ENCODE peak calls at places on chromosomes 6 and 20, in six cellular contexts. V is foreskin fibroblast; Z is GM12891; A is NCI-H1436; S is CD8-positive, alpha-beta T cell; H is nucleus accumbens. T is an unnamed sample.

GRCh38 chr6:24936641-24937317 is 1.0 kb upstream of the RIPOR2 start:
- DNase-seq in V (no peak), S (peak; percentile 74), H (no peak), A (no peak), Z (no peak), T (no peak)

GRCh38 chr6:40930555-40930954 is 108.5 kb downstream of the UNC5CL start:
- DNase-seq in H (no peak), V (peak; percentile 24), A (no peak), Z (no peak), S (no peak), T (no peak)

GRCh38 chr6:83615025-83615999 is 93.6 kb downstream of the SNAP91 start:
- DNase-seq in V (peak; percentile 52), A (peak; percentile 43), S (no peak), H (no peak), Z (peak; percentile 7), T (peak; percentile 5)

GRCh38 chr20:44187763-44188709 is 1.0 kb upstream of the JPH2 start:
- DNase-seq in S (no peak), A (no peak), Z (no peak), V (peak; percentile 48), H (no peak), T (no peak)

GRCh38 chr6:166687538-166688259 is 60.6 kb upstream of the RPS6KA2 start:
- DNase-seq in S (no peak), Z (no peak), A (no peak), H (no peak), V (no peak), T (no peak)

GRCh38 chr6:7108196-7108963 is 619 bp downstream of the RREB1 start:
- DNase-seq in A (no peak), S (peak; percentile 44), V (peak; percentile 81), H (peak; percentile 17), Z (no peak), T (no peak)

GRCh38 chr6:155171109-155171746 is 92.6 kb upstream of the CLDN20 start:
- DNase-seq in V (peak; percentile 90), Z (peak; percentile 34), A (no peak), S (peak; percentile 84), H (no peak), T (peak; percentile 29)

GRCh38 chr20:59412896-59413295 is 112.5 kb downstream of the EDN3 start:
- DNase-seq in V (no peak), H (no peak), Z (no peak), A (no peak), S (no peak), T (no peak)

GRCh38 chr6:25883991-25884390 is 9.9 kb upstream of the SLC17A3 start:
- DNase-seq in Z (no peak), A (no peak), V (peak; percentile 95), H (no peak), S (no peak), T (no peak)

GRCh38 chr20:17595846-17596245 is 26.0 kb downstream of the DSTN start:
- DNase-seq in Z (no peak), H (no peak), V (no peak), S (no peak), A (no peak), T (no peak)

GRCh38 chr6:169406034-169406433 is 152.4 kb upstream of the THBS2 start:
- DNase-seq in H (no peak), Z (no peak), V (peak; percentile 50), S (no peak), A (no peak), T (no peak)

GRCh38 chr6:161261325-161261724 is 12.5 kb downstream of the AGPAT4 start:
- DNase-seq in Z (no peak), A (no peak), H (no peak), S (no peak), V (peak; percentile 22), T (no peak)

GRCh38 chr6:5998741-5999687 is 7.7 kb downstream of the NRN1 start:
- DNase-seq in Z (no peak), A (no peak), V (peak; percentile 28), H (no peak), S (no peak), T (no peak)

GRCh38 chr6:137728386-137729349 is 138.4 kb upstream of the TNFAIP3 start:
- DNase-seq in H (peak; percentile 31), A (no peak), V (peak; percentile 96), Z (no peak), S (no peak), T (no peak)

GRCh38 chr20:38870733-38871559 is 55.3 kb upstream of the FAM83D start:
- DNase-seq in V (no peak), A (no peak), S (peak; percentile 62), H (no peak), Z (no peak), T (no peak)

GRCh38 chr6:56938634-56939294 is 16.1 kb upstream of the BEND6 start:
- DNase-seq in Z (no peak), V (peak; percentile 99), A (no peak), S (no peak), H (no peak), T (no peak)

GRCh38 chr6:108622601-108623335 is 62.1 kb downstream of the FOXO3 start:
- DNase-seq in S (no peak), A (no peak), V (peak; percentile 94), Z (no peak), H (peak; percentile 21), T (no peak)

GRCh38 chr6:27280540-27281000 is 31.5 kb downstream of the POM121L2 start:
- DNase-seq in S (no peak), Z (no peak), A (no peak), V (peak; percentile 44), H (no peak), T (no peak)

GRCh38 chr20:17866234-17867001 is 102.2 kb downstream of the SNX5 start:
- DNase-seq in A (no peak), H (no peak), Z (no peak), S (no peak), V (no peak), T (no peak)

GRCh38 chr6:113732384-113732966 is 124.7 kb upstream of the MARCKS start:
- DNase-seq in H (peak; percentile 32), A (peak; percentile 57), Z (no peak), S (no peak), V (peak; percentile 50), T (no peak)

GRCh38 chr6:142942805-142943227 is 2.2 kb downstream of the HIVEP2 start:
- DNase-seq in A (no peak), V (peak; percentile 57), H (no peak), Z (no peak), S (no peak), T (no peak)

GRCh38 chr6:54445207-54445606 is 137.0 kb downstream of the TINAG start:
- DNase-seq in A (no peak), S (no peak), V (peak; percentile 6), H (no peak), Z (no peak), T (no peak)

GRCh38 chr6:128095362-128095761 is 194.5 kb upstream of the THEMIS start:
- DNase-seq in Z (no peak), A (no peak), S (no peak), H (no peak), V (no peak), T (no peak)

GRCh38 chr20:61806314-61806713 is 259.4 kb downstream of the TAF4 start:
- DNase-seq in A (no peak), Z (no peak), H (no peak), V (no peak), S (no peak), T (no peak)

GRCh38 chr6:156828280-156828703 is 51.1 kb downstream of the ARID1B start:
- DNase-seq in H (no peak), A (no peak), Z (no peak), V (peak; percentile 92), S (no peak), T (no peak)

GRCh38 chr6:110520188-110520956 is 44.0 kb upstream of the SLC22A16 start:
- DNase-seq in Z (no peak), H (no peak), V (no peak), A (no peak), S (no peak), T (no peak)

GRCh38 chr20:60966031-60966430 is 286.0 kb upstream of the CDH4 start:
- DNase-seq in V (no peak), S (no peak), A (no peak), H (no peak), Z (no peak), T (no peak)

GRCh38 chr6:84897874-84898635 is 133.7 kb upstream of the TBX18 start:
- DNase-seq in H (no peak), V (peak; percentile 89), Z (no peak), A (no peak), S (no peak), T (no peak)

GRCh38 chr6:143507358-143508145 is 4.0 kb downstream of the FUCA2 start:
- DNase-seq in S (no peak), V (peak; percentile 48), Z (no peak), A (no peak), H (no peak), T (no peak)

GRCh38 chr6:5175195-5175594 is 85.6 kb downstream of the LYRM4 start:
- DNase-seq in A (no peak), H (no peak), S (no peak), V (no peak), Z (no peak), T (no peak)

GRCh38 chr6:39153766-39154397 is 38.9 kb upstream of the SAYSD1 start:
- DNase-seq in H (no peak), S (no peak), A (no peak), V (no peak), Z (no peak), T (no peak)

GRCh38 chr6:90739339-90739738 is 152.5 kb upstream of the MAP3K7 start:
- DNase-seq in Z (no peak), S (no peak), H (no peak), V (no peak), A (no peak), T (no peak)

GRCh38 chr20:20665933-20666332 is 46.5 kb downstream of the RALGAPA2 start:
- DNase-seq in A (no peak), H (no peak), Z (no peak), S (no peak), V (no peak), T (no peak)

GRCh38 chr6:167435209-167435728 is 110.4 kb downstream of the TTLL2 start:
- DNase-seq in Z (no peak), S (no peak), V (no peak), H (no peak), A (no peak), T (no peak)

GRCh38 chr6:79810878-79811277 is 136.5 kb downstream of the ELOVL4 start:
- DNase-seq in A (peak; percentile 63), Z (no peak), V (no peak), H (no peak), S (no peak), T (no peak)

GRCh38 chr20:48180039-48180438 is 394.8 kb upstream of the SULF2 start:
- DNase-seq in Z (no peak), H (no peak), S (no peak), A (no peak), V (no peak), T (no peak)

T was measured in GM19239.